ENCODE peak calls at places on chromosomes 11 and 22, in seven cellular contexts. S is GM23338; X is kidney tubule cell; R is activated CD4-positive, alpha-beta T cell treated with anti-CD3 and anti-CD28 coated beads, Interleukin-2, amount 50 U/mL, for 24 hours; N is activated CD8-positive, alpha-beta memory T cell treated with anti-CD3 and anti-CD28 coated beads, Interleukin-2, amount 50 U/mL, for 48 hours; I is NCI-H748 treated with DMSO at 0.1 percent for 48 hours; U is T-helper 2 cell. J is an unnamed sample.

GRCh38 chr22:29041408-29041807 is 20.2 kb downstream of the C22orf31 start:
- DNase-seq in R (no peak), U (no peak), N (no peak), X (peak; percentile 25), S (no peak), I (no peak), J (no peak)

GRCh38 chr11:57251491-57252104 is 14.5 kb upstream of the APLNR start:
- DNase-seq in R (no peak), S (no peak), N (no peak), U (no peak), X (peak; percentile 26), I (peak; percentile 5), J (peak; percentile 18)

GRCh38 chr11:44788536-44789227 is 61.9 kb downstream of the TSPAN18 start:
- DNase-seq in S (no peak), N (no peak), U (no peak), X (no peak), R (no peak), I (no peak), J (no peak)

GRCh38 chr11:94139421-94139820 is 10.8 kb downstream of the PANX1 start:
- DNase-seq in X (peak; percentile 36), U (no peak), N (no peak), I (no peak), S (peak; percentile 60), R (no peak), J (no peak)

GRCh38 chr11:77346906-77347603 is 45.6 kb upstream of the GDPD4 start:
- DNase-seq in S (no peak), U (no peak), N (no peak), X (peak; percentile 66), R (no peak), I (no peak), J (no peak)

GRCh38 chr11:78037825-78038620 is 14.9 kb upstream of the KCTD14 start:
- DNase-seq in X (no peak), I (no peak), U (no peak), N (no peak), R (no peak), S (no peak), J (no peak)

GRCh38 chr11:123429336-123429735 is 733 bp upstream of the GRAMD1B start:
- DNase-seq in R (no peak), S (no peak), U (no peak), X (peak; percentile 54), N (no peak), I (no peak), J (no peak)

GRCh38 chr11:2271077-2271326 is 614 bp upstream of the ASCL2 start:
- DNase-seq in R (no peak), N (no peak), U (no peak), X (no peak), I (no peak), S (peak; percentile 53), J (no peak)

J was measured in kidney glomerular epithelial cell.